ENCODE peak calls at places on chromosomes 1 and 21, in four cellular contexts. W is HT1080, Q is right atrium auricular region, O is iris pigment epithelial cell. T is an unnamed sample.

GRCh38 chr1:180026556-180026955 is 71.9 kb downstream of the CEP350 start:
- DNase-seq in Q (no peak), O (peak; percentile 79), W (no peak), T (no peak)

GRCh38 chr1:147336290-147336689 is 93.8 kb downstream of the CHD1L start:
- DNase-seq in W (no peak), Q (no peak), O (no peak), T (no peak)

GRCh38 chr21:34908424-34909055 is 140.6 kb downstream of the RUNX1 start:
- DNase-seq in Q (no peak), O (peak; percentile 61), W (no peak), T (no peak)

GRCh38 chr1:89257036-89257435 is 15.6 kb downstream of the GBP5 start:
- DNase-seq in W (no peak), Q (no peak), O (no peak), T (no peak)

GRCh38 chr1:45973106-45973505 is 159.3 kb downstream of the PIK3R3 start:
- DNase-seq in W (no peak), Q (no peak), O (no peak), T (no peak)

GRCh38 chr1:57621776-57622175 is 197.9 kb upstream of the DAB1 start:
- DNase-seq in O (no peak), Q (no peak), W (no peak), T (no peak)

GRCh38 chr1:171590022-171590421 is 32.0 kb upstream of the MYOCOS start:
- DNase-seq in Q (no peak), W (no peak), O (peak; percentile 73), T (no peak)

GRCh38 chr21:36097427-36098230 is 27.8 kb downstream of the CBR1 start:
- DNase-seq in W (peak; percentile 24), Q (no peak), O (peak; percentile 61), T (no peak)

GRCh38 chr1:6418668-6419396 is 887 bp downstream of the HES2 start:
- DNase-seq in Q (no peak), O (no peak), W (no peak), T (no peak)

GRCh38 chr1:36965301-36966159 is 68.8 kb downstream of the GRIK3 start:
- DNase-seq in O (no peak), Q (no peak), W (no peak), T (no peak)

GRCh38 chr1:201430790-201431189 is 9.3 kb upstream of the TNNI1 start:
- DNase-seq in O (no peak), W (no peak), Q (no peak), T (no peak)

GRCh38 chr1:14525262-14525661 is 73.2 kb upstream of the KAZN start:
- DNase-seq in Q (no peak), W (no peak), O (no peak), T (no peak)

GRCh38 chr1:109149874-109150601 is 36.1 kb downstream of the ELAPOR1 start:
- DNase-seq in O (no peak), W (no peak), Q (no peak), T (no peak)

GRCh38 chr1:118711356-118711755 is 276.8 kb downstream of the TBX15 start:
- DNase-seq in Q (no peak), O (no peak), W (no peak), T (no peak)

GRCh38 chr1:33164120-33164519 is 17.7 kb downstream of the TRIM62 start:
- DNase-seq in Q (no peak), W (no peak), O (no peak), T (no peak)

GRCh38 chr1:43847290-43847689 is 86.3 kb upstream of the ARTN start:
- DNase-seq in Q (no peak), O (peak; percentile 46), W (no peak), T (no peak)

GRCh38 chr1:39127513-39127912 is 77.0 kb upstream of the MACF1 start:
- DNase-seq in W (peak; percentile 45), O (peak; percentile 94), Q (no peak), T (no peak)

GRCh38 chr1:45685308-45686080 is 839 bp downstream of the GPBP1L1 start:
- DNase-seq in W (no peak), O (no peak), Q (no peak), T (no peak)

GRCh38 chr21:17732306-17732705 is 86.8 kb downstream of the C21orf91 start:
- DNase-seq in Q (no peak), O (peak; percentile 33), W (no peak), T (no peak)

GRCh38 chr1:111747947-111748346 is 7.8 kb upstream of the DDX20 start:
- DNase-seq in W (no peak), O (no peak), Q (no peak), T (no peak)

GRCh38 chr1:62230724-62231123 is 36.1 kb downstream of the L1TD1 start:
- DNase-seq in Q (no peak), O (peak; percentile 72), W (peak; percentile 71), T (no peak)

GRCh38 chr1:233327938-233328660 is 575 bp downstream of the MAP3K21 start:
- DNase-seq in O (peak; percentile 15), W (peak; percentile 3), Q (no peak), T (peak; percentile 22)

GRCh38 chr1:213123532-213123931 is 72.5 kb downstream of the RPS6KC1 start:
- DNase-seq in O (peak; percentile 82), W (peak; percentile 71), Q (no peak), T (no peak)

GRCh38 chr1:208534979-208535378 is 290.8 kb upstream of the PLXNA2 start:
- DNase-seq in W (no peak), Q (no peak), O (no peak), T (no peak)

GRCh38 chr1:54814148-54814498 is 13.0 kb upstream of the TTC22 start:
- DNase-seq in Q (no peak), W (no peak), O (no peak), T (no peak)

GRCh38 chr1:156401175-156401574 is 32.2 kb downstream of the RHBG start:
- DNase-seq in W (no peak), Q (no peak), O (no peak), T (no peak)

GRCh38 chr21:18387994-18388393 is 15.6 kb downstream of the TMPRSS15 start:
- DNase-seq in W (no peak), O (no peak), Q (no peak), T (no peak)

GRCh38 chr1:235648407-235648907 is 1.1 kb downstream of the GNG4 start:
- DNase-seq in W (no peak), O (no peak), Q (peak; percentile 47), T (no peak)

GRCh38 chr21:23160914-23161313 is 2162.7 kb downstream of the NCAM2 start:
- DNase-seq in O (no peak), Q (no peak), W (no peak), T (no peak)

GRCh38 chr1:231147896-231148295 is 14.0 kb upstream of the TRIM67 start:
- DNase-seq in O (no peak), Q (no peak), W (peak; percentile 28), T (no peak)

GRCh38 chr1:85479491-85479890 is 14.5 kb upstream of the DDAH1 start:
- DNase-seq in Q (no peak), O (no peak), W (no peak), T (no peak)

GRCh38 chr1:157363660-157364140 is 188.6 kb downstream of the FCRL5 start:
- DNase-seq in Q (no peak), W (peak; percentile 20), O (peak; percentile 48), T (no peak)

GRCh38 chr1:224730950-224731349 is 114.8 kb downstream of the CNIH3 start:
- DNase-seq in O (no peak), Q (no peak), W (no peak), T (no peak)

GRCh38 chr1:181077576-181078242 is 10.8 kb upstream of the IER5 start:
- DNase-seq in Q (no peak), O (peak; percentile 57), W (no peak), T (no peak)

GRCh38 chr1:64038965-64039926 is 164.2 kb upstream of the UBE2U start:
- DNase-seq in O (peak; percentile 100), Q (no peak), W (peak; percentile 98), T (no peak)

GRCh38 chr1:119790481-119791198 is 20.6 kb downstream of the REG4 start:
- DNase-seq in Q (no peak), W (no peak), O (no peak), T (no peak)

GRCh38 chr1:39898648-39899603 is 2.8 kb downstream of the MYCL start:
- DNase-seq in O (peak; percentile 73), W (no peak), Q (no peak), T (no peak)

GRCh38 chr1:76109901-76110560 is 35.5 kb downstream of the ST6GALNAC3 start:
- DNase-seq in W (no peak), Q (no peak), O (no peak), T (no peak)

GRCh38 chr1:109454497-109455133 is 11.7 kb upstream of the SYPL2 start:
- DNase-seq in O (no peak), Q (no peak), W (no peak), T (no peak)

T was measured in CD8-positive, alpha-beta T cell.